ENCODE peak calls at places on chromosomes 6 and 20, in eight cellular contexts. One of them, this sample, is unnamed. For H3K4me1, the result is how much of the 10 kb centered on the place peaks cover.

GRCh38 chr6:151916680-151917164 is 109.2 kb downstream of the ESR1 start:
- DNase-seq in mesendoderm: no peak
- DNase-seq in GM23338: no peak
- DNase-seq in upper lobe of right lung: no peak
- DNase-seq in esophagus muscularis mucosa: no peak
- DNase-seq in heart left ventricle: no peak
- DNase-seq in aorta: no peak
- DNase-seq in neural progenitor cell: no peak
- DNase-seq in this sample: no peak

GRCh38 chr6:11815231-11815630 is 36.6 kb upstream of the ADTRP start:
- DNase-seq in mesendoderm: no peak
- DNase-seq in GM23338: no peak
- DNase-seq in upper lobe of right lung: no peak
- DNase-seq in esophagus muscularis mucosa: peak
- DNase-seq in heart left ventricle: no peak
- DNase-seq in aorta: no peak
- DNase-seq in neural progenitor cell: no peak
- DNase-seq in this sample: no peak

GRCh38 chr20:61803903-61804804 is 261.5 kb downstream of the TAF4 start:
- DNase-seq in mesendoderm: peak
- DNase-seq in GM23338: no peak
- DNase-seq in upper lobe of right lung: peak
- DNase-seq in esophagus muscularis mucosa: no peak
- DNase-seq in heart left ventricle: no peak
- DNase-seq in aorta: peak
- DNase-seq in neural progenitor cell: peak
- DNase-seq in this sample: no peak

GRCh38 chr6:25862199-25862598 is 11.8 kb downstream of the SLC17A3 start:
- DNase-seq in mesendoderm: peak
- DNase-seq in GM23338: no peak
- DNase-seq in upper lobe of right lung: no peak
- DNase-seq in esophagus muscularis mucosa: no peak
- DNase-seq in heart left ventricle: no peak
- DNase-seq in aorta: no peak
- DNase-seq in neural progenitor cell: no peak
- DNase-seq in this sample: no peak

GRCh38 chr20:51442602-51443001 is 99.9 kb downstream of the NFATC2 start:
- DNase-seq in mesendoderm: no peak
- DNase-seq in GM23338: no peak
- DNase-seq in upper lobe of right lung: no peak
- DNase-seq in esophagus muscularis mucosa: no peak
- DNase-seq in heart left ventricle: no peak
- DNase-seq in aorta: no peak
- DNase-seq in neural progenitor cell: no peak
- DNase-seq in this sample: no peak

GRCh38 chr20:2254333-2254732 is 41.5 kb upstream of the TGM3 start:
- DNase-seq in mesendoderm: no peak
- DNase-seq in GM23338: no peak
- DNase-seq in upper lobe of right lung: no peak
- DNase-seq in esophagus muscularis mucosa: no peak
- DNase-seq in heart left ventricle: no peak
- DNase-seq in aorta: no peak
- DNase-seq in neural progenitor cell: no peak
- DNase-seq in this sample: no peak

GRCh38 chr6:157879034-157879872 is 56.2 kb downstream of the SNX9 start:
- DNase-seq in mesendoderm: peak
- DNase-seq in GM23338: peak
- DNase-seq in upper lobe of right lung: no peak
- DNase-seq in esophagus muscularis mucosa: no peak
- DNase-seq in heart left ventricle: no peak
- DNase-seq in aorta: no peak
- DNase-seq in neural progenitor cell: peak
- DNase-seq in this sample: no peak

GRCh38 chr6:29708432-29709177 is 14.6 kb upstream of the HLA-F start:
- DNase-seq in mesendoderm: no peak
- DNase-seq in GM23338: no peak
- DNase-seq in upper lobe of right lung: no peak
- DNase-seq in esophagus muscularis mucosa: no peak
- DNase-seq in heart left ventricle: no peak
- DNase-seq in aorta: no peak
- DNase-seq in neural progenitor cell: no peak
- DNase-seq in this sample: no peak

GRCh38 chr20:33841439-33841799 is 30.3 kb downstream of the CHMP4B start:
- DNase-seq in mesendoderm: no peak
- DNase-seq in GM23338: no peak
- DNase-seq in upper lobe of right lung: no peak
- DNase-seq in esophagus muscularis mucosa: no peak
- DNase-seq in heart left ventricle: no peak
- DNase-seq in aorta: no peak
- DNase-seq in neural progenitor cell: no peak
- DNase-seq in this sample: no peak

GRCh38 chr20:33842346-33842745 is 31.2 kb downstream of the CHMP4B start:
- DNase-seq in mesendoderm: no peak
- DNase-seq in GM23338: no peak
- DNase-seq in upper lobe of right lung: no peak
- DNase-seq in esophagus muscularis mucosa: no peak
- DNase-seq in heart left ventricle: no peak
- DNase-seq in aorta: no peak
- DNase-seq in neural progenitor cell: no peak
- DNase-seq in this sample: no peak

GRCh38 chr20:33840759-33841438 is 29.8 kb downstream of the CHMP4B start:
- DNase-seq in mesendoderm: no peak
- DNase-seq in GM23338: no peak
- DNase-seq in upper lobe of right lung: no peak
- DNase-seq in esophagus muscularis mucosa: no peak
- DNase-seq in heart left ventricle: no peak
- DNase-seq in aorta: no peak
- DNase-seq in neural progenitor cell: no peak
- DNase-seq in this sample: no peak

GRCh38 chr20:33846291-33846916 is 35.3 kb downstream of the CHMP4B start:
- DNase-seq in mesendoderm: no peak
- DNase-seq in GM23338: no peak
- DNase-seq in upper lobe of right lung: no peak
- DNase-seq in esophagus muscularis mucosa: no peak
- DNase-seq in heart left ventricle: no peak
- DNase-seq in aorta: no peak
- DNase-seq in neural progenitor cell: no peak
- DNase-seq in this sample: no peak

DNA sequence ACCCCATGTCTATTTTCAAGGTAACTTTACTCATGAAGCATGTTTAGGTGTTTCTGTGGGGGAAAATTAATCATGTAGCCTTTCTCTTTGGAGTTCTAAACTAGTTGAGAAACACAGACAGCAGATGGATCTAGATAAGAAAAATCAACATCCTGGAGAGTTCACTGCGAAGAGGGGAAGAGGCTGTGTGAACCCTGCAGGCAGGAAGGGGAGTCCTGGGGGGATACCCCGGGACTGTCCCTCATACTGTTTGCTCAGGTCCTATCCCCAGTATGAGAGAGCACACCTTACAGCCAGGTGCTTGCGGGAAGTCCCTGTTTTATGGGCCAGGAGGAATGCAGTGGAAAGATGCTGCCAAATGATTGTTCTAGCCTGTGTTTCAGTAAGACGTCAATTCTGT is 32.7 kb downstream of the CHMP4B start:
- DNase-seq in mesendoderm: no peak
- DNase-seq in GM23338: no peak
- DNase-seq in upper lobe of right lung: no peak
- DNase-seq in esophagus muscularis mucosa: no peak
- DNase-seq in heart left ventricle: no peak
- DNase-seq in aorta: no peak
- DNase-seq in neural progenitor cell: no peak
- DNase-seq in this sample: no peak
- H3K4me1 ChIP-seq in mesendoderm: under half
- H3K4me1 ChIP-seq in GM23338: half or more
- H3K4me1 ChIP-seq in upper lobe of right lung: under half
- H3K4me1 ChIP-seq in esophagus muscularis mucosa: half or more
- H3K4me1 ChIP-seq in heart left ventricle: under half
- H3K4me1 ChIP-seq in aorta: under half
- H3K4me1 ChIP-seq in neural progenitor cell: under half
- H3K4me1 ChIP-seq in this sample: under half

DNA sequence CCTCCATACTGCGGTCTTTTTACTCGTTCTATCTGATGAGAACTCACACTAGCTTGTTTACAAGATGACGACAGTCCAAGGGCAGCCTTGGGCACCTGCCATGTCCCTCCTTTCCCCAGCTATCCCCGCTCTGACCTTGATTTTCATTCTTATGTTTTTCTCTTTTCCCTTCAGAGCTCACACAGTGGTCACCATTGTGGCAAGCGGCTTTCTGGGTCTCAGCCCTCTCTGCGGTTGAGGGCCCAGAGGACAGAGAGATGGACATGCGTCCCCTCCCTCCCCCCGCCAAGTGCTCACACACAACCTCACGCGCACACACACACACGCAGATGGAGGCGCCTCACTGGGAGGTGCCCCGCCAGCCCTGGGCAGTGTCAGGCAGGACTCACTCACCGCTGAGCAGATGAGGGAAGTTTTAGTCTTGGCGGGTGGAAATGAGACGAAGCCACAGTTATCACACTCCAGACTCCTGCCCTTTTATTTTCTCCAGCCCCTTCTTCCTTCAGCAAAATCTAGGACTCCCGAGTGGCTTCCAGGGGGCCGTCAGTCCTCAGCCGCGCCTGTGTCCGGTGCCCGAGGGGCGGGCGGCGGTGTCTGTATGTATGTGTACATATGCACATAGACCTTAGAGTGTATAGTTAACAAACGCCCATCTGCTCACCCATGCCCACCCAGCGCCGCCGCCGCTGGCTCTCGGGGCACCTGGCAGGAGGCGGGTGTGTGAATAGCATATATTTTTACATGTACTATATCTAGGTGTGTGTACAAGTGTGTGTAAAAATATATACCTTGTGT is 13.8 kb upstream of the MYL9 start:
- DNase-seq in mesendoderm: no peak
- DNase-seq in GM23338: no peak
- DNase-seq in upper lobe of right lung: no peak
- DNase-seq in esophagus muscularis mucosa: no peak
- DNase-seq in heart left ventricle: no peak
- DNase-seq in aorta: no peak
- DNase-seq in neural progenitor cell: no peak
- DNase-seq in this sample: peak
- H3K27ac ChIP-seq in mesendoderm: no peak
- H3K27ac ChIP-seq in GM23338: peak
- H3K27ac ChIP-seq in upper lobe of right lung: no peak
- H3K27ac ChIP-seq in esophagus muscularis mucosa: peak
- H3K27ac ChIP-seq in heart left ventricle: no peak
- H3K27ac ChIP-seq in aorta: peak
- H3K27ac ChIP-seq in neural progenitor cell: no peak
- H3K27ac ChIP-seq in this sample: no peak

GRCh38 chr6:131430531-131430930 is 142.5 kb upstream of the ARG1 start:
- DNase-seq in mesendoderm: peak
- DNase-seq in GM23338: no peak
- DNase-seq in upper lobe of right lung: no peak
- DNase-seq in esophagus muscularis mucosa: no peak
- DNase-seq in heart left ventricle: no peak
- DNase-seq in aorta: no peak
- DNase-seq in neural progenitor cell: no peak
- DNase-seq in this sample: no peak

DNA sequence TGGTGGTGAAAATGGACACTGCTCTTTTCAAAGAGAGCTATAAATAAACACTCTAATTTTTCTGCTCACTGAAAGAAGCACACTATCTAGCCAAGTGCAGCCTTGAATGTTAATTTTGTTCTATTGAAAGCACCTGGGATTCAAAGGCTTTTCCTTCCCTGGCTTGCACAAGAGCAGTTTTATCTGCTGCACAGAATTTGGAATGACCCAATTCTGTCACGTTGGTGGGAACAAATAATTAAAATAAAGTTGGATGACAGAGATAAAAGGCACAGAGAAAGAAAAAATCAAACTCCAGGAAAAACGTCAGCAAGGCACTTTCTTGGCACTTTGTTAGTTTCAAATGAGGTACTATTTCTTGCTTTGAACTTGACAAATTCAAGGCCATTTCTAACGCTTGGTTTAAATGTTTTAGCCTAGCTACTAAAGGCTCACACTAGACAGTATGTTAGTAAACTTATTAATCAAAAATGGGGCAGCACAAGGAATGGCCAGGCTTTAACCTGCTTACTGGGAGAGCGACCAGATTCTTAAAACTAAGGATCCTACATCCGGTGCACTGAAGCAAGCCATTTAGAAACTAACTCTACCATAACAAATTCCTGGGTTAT is 145.5 kb upstream of the ARG1 start:
- DNase-seq in mesendoderm: no peak
- DNase-seq in GM23338: no peak
- DNase-seq in upper lobe of right lung: no peak
- DNase-seq in esophagus muscularis mucosa: no peak
- DNase-seq in heart left ventricle: no peak
- DNase-seq in aorta: no peak
- DNase-seq in neural progenitor cell: no peak
- DNase-seq in this sample: no peak
- H3K4me1 ChIP-seq in mesendoderm: under half
- H3K4me1 ChIP-seq in GM23338: under half
- H3K4me1 ChIP-seq in upper lobe of right lung: under half
- H3K4me1 ChIP-seq in esophagus muscularis mucosa: under half
- H3K4me1 ChIP-seq in heart left ventricle: under half
- H3K4me1 ChIP-seq in aorta: under half
- H3K4me1 ChIP-seq in neural progenitor cell: under half
- H3K4me1 ChIP-seq in this sample: under half

GRCh38 chr6:100452998-100453397 is 11.7 kb downstream of the SIM1 start:
- DNase-seq in mesendoderm: no peak
- DNase-seq in GM23338: no peak
- DNase-seq in upper lobe of right lung: no peak
- DNase-seq in esophagus muscularis mucosa: no peak
- DNase-seq in heart left ventricle: no peak
- DNase-seq in aorta: no peak
- DNase-seq in neural progenitor cell: no peak
- DNase-seq in this sample: no peak

GRCh38 chr6:100455230-100456124 is 9.2 kb downstream of the SIM1 start:
- DNase-seq in mesendoderm: peak
- DNase-seq in GM23338: peak
- DNase-seq in upper lobe of right lung: no peak
- DNase-seq in esophagus muscularis mucosa: peak
- DNase-seq in heart left ventricle: no peak
- DNase-seq in aorta: peak
- DNase-seq in neural progenitor cell: peak
- DNase-seq in this sample: no peak

GRCh38 chr6:100454571-100455229 is 10.0 kb downstream of the SIM1 start:
- DNase-seq in mesendoderm: peak
- DNase-seq in GM23338: peak
- DNase-seq in upper lobe of right lung: no peak
- DNase-seq in esophagus muscularis mucosa: no peak
- DNase-seq in heart left ventricle: no peak
- DNase-seq in aorta: no peak
- DNase-seq in neural progenitor cell: no peak
- DNase-seq in this sample: no peak

GRCh38 chr6:100451577-100451976 is 13.1 kb downstream of the SIM1 start:
- DNase-seq in mesendoderm: no peak
- DNase-seq in GM23338: no peak
- DNase-seq in upper lobe of right lung: no peak
- DNase-seq in esophagus muscularis mucosa: peak
- DNase-seq in heart left ventricle: no peak
- DNase-seq in aorta: no peak
- DNase-seq in neural progenitor cell: no peak
- DNase-seq in this sample: no peak

DNA sequence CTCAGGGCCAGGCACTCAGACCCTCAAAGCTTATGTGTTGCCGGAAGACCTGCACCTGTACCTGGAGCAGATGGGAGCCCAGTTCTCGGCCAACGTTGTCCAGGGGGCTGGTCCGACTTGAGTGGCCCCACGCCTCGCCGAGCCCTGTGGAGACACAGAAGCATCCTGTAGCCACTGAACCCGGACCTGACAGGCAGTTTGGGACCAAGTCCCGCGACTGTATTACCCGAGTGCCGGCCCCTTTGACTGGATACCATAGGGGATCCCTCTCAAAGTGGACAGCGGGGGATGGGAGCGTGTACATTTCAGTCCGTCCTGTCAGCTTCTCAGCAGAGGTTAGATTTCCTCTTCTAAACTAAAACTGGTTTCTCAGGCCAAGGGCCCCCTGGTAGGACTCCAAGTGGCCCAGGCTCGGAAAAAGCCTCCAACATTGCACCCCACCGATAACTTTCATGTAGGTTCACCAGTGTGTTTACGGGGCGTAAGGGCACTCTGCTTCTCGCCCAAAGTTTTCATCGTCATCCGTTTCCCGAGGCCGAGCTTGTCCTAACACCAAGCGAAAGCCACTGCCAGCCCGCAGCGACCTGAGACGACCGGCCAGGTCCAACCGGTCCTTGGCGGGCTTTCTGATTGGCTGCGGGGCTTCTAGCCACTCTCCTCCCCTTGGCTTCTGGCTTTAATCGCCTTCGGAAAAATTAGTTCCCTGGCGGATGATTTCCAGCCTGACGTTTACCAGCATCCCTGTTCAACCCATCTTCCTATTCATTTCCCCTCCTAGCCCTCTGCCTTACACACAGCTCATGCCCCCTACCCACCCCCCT is 10.8 kb downstream of the SIM1 start:
- DNase-seq in mesendoderm: peak
- DNase-seq in GM23338: peak
- DNase-seq in upper lobe of right lung: no peak
- DNase-seq in esophagus muscularis mucosa: peak
- DNase-seq in heart left ventricle: no peak
- DNase-seq in aorta: peak
- DNase-seq in neural progenitor cell: peak
- DNase-seq in this sample: no peak
- H3K27ac ChIP-seq in mesendoderm: no peak
- H3K27ac ChIP-seq in GM23338: no peak
- H3K27ac ChIP-seq in upper lobe of right lung: no peak
- H3K27ac ChIP-seq in esophagus muscularis mucosa: no peak
- H3K27ac ChIP-seq in heart left ventricle: no peak
- H3K27ac ChIP-seq in aorta: no peak
- H3K27ac ChIP-seq in neural progenitor cell: no peak
- H3K27ac ChIP-seq in this sample: no peak